ENCODE peak calls at places on chromosomes 3 and 15, in four cellular contexts. A is NCI-H345, U is ELR, X is HuH-7.5. T is an unnamed sample.

GRCh38 chr3:122357828-122358617 is 25.0 kb downstream of the MIX23 start:
- DNase-seq in X (no peak), A (no peak), U (no peak), T (no peak)

GRCh38 chr15:95557226-95558046 is 773.1 kb upstream of the NR2F2 start:
- DNase-seq in X (no peak), A (no peak), U (peak), T (no peak)

GRCh38 chr3:184815046-184815930 is 3.3 kb downstream of the VPS8 start:
- DNase-seq in U (peak), A (no peak), X (no peak), T (no peak)

GRCh38 chr3:128803307-128803706 is 76.1 kb upstream of the ACAD9 start:
- DNase-seq in U (no peak), X (no peak), A (no peak), T (no peak)

GRCh38 chr15:66883322-66883911 is 181.4 kb downstream of the SMAD6 start:
- DNase-seq in A (no peak), U (peak), X (no peak), T (no peak)

GRCh38 chr3:104388624-104389023 is 978.1 kb upstream of the ALCAM start:
- DNase-seq in X (no peak), U (no peak), A (peak), T (no peak)

GRCh38 chr3:109337393-109337792 is at the start of gene DPPA4:
- DNase-seq in A (no peak), U (no peak), X (no peak), T (no peak)

GRCh38 chr3:94098487-94098886 is 35.6 kb downstream of the NSUN3 start:
- DNase-seq in U (no peak), A (no peak), X (no peak), T (no peak)

GRCh38 chr3:27591321-27591711 is 107.1 kb upstream of the SLC4A7 start:
- DNase-seq in X (no peak), A (no peak), U (no peak), T (no peak)

GRCh38 chr3:52406231-52406661 is 38.7 kb downstream of the SEMA3G start:
- DNase-seq in X (no peak), A (no peak), U (no peak), T (no peak)

GRCh38 chr15:51202783-51203182 is 108.1 kb upstream of the TNFAIP8L3 start:
- DNase-seq in U (peak), X (no peak), A (no peak), T (no peak)